ENCODE peak calls at places on chromosomes 16 and 17, in four cellular contexts. E is mammary epithelial cell, W is astrocyte of the hippocampus, D is psoas muscle. Y is an unnamed sample.

GRCh38 chr16:58258326-58258725 is 36.5 kb downstream of the PRSS54 start:
- DNase-seq in E (peak), W (no peak), D (no peak), Y (no peak)

GRCh38 chr16:84883301-84883700 is 63.5 kb downstream of the CRISPLD2 start:
- DNase-seq in E (peak), W (no peak), D (peak), Y (no peak)

GRCh38 chr16:67016143-67016542 is 12.8 kb upstream of the CBFB start:
- DNase-seq in E (no peak), W (no peak), D (no peak), Y (no peak)

GRCh38 chr16:50121721-50122445 is 31.2 kb upstream of the TENT4B start:
- DNase-seq in E (no peak), W (peak), D (no peak), Y (peak)

GRCh38 chr17:67178555-67178954 is 66.4 kb downstream of the HELZ start:
- DNase-seq in E (no peak), W (no peak), D (no peak), Y (no peak)

GRCh38 chr17:19270347-19270950 is 33.3 kb downstream of the EPN2 start:
- DNase-seq in E (no peak), W (no peak), D (no peak), Y (peak)

GRCh38 chr17:14672830-14673229 is 371.9 kb downstream of the HS3ST3B1 start:
- DNase-seq in E (peak), W (peak), D (no peak), Y (no peak)

GRCh38 chr17:65243838-65244237 is 106.7 kb downstream of the RGS9 start:
- DNase-seq in E (peak), W (peak), D (no peak), Y (peak)

GRCh38 chr17:4634981-4635380 is 6.5 kb downstream of the ALOX15 start:
- DNase-seq in E (no peak), W (no peak), D (no peak), Y (no peak)

GRCh38 chr17:62996221-62996620 is 30.2 kb downstream of the TANC2 start:
- DNase-seq in E (no peak), W (no peak), D (no peak), Y (no peak)

GRCh38 chr17:72587773-72588511 is 467.1 kb downstream of the SOX9 start:
- DNase-seq in E (peak), W (peak), D (no peak), Y (peak)

GRCh38 chr17:81336930-81337325 is 41.8 kb upstream of the SLC38A10 start:
- DNase-seq in E (no peak), W (no peak), D (peak), Y (no peak)

GRCh38 chr17:44400226-44400847 is 10.9 kb upstream of the ITGA2B start:
- DNase-seq in E (no peak), W (peak), D (no peak), Y (no peak)

GRCh38 chr16:69319381-69319780 is 8.2 kb downstream of the VPS4A start:
- DNase-seq in E (no peak), W (no peak), D (no peak), Y (no peak)

GRCh38 chr16:84829168-84829965 is 9.6 kb downstream of the CRISPLD2 start:
- DNase-seq in E (no peak), W (peak), D (peak), Y (no peak)

GRCh38 chr17:36980281-36980761 is 31.6 kb downstream of the AATF start:
- DNase-seq in E (no peak), W (peak), D (no peak), Y (no peak)

GRCh38 chr17:7380855-7381683 is at the start of gene TNK1:
- DNase-seq in E (peak), W (peak), D (peak), Y (no peak)

GRCh38 chr16:12906271-12906670 is 4.9 kb downstream of the SHISA9 start:
- DNase-seq in E (no peak), W (no peak), D (no peak), Y (no peak)

GRCh38 chr16:1706386-1707192 is 594 bp downstream of the MAPK8IP3 start:
- DNase-seq in E (no peak), W (peak), D (no peak), Y (no peak)

GRCh38 chr16:53457670-53458069 is 23.4 kb downstream of the RBL2 start:
- DNase-seq in E (peak), W (no peak), D (no peak), Y (no peak)

GRCh38 chr16:86828202-86828601 is 249.9 kb downstream of the FOXL1 start:
- DNase-seq in E (no peak), W (no peak), D (no peak), Y (no peak)

Y was measured in COR-L47.